ENCODE peak calls at places on chromosomes 2 and 18, in four cellular contexts. I, S, N and T are unnamed samples.
A peak's percentile ranks its signal among the peaks of the same experiment; 100 is the strongest.

GRCh38 chr2:8684885-8685696 is 3.2 kb downstream of the ID2 start:
- DNase-seq in I (peak; percentile 59), S (no peak), N (peak; percentile 63), T (no peak)

GRCh38 chr18:61741881-61742280 is 150.9 kb downstream of the RNF152 start:
- DNase-seq in I (no peak), S (no peak), N (no peak), T (no peak)

GRCh38 chr2:59885536-59885935 is 667.9 kb downstream of the BCL11A start:
- DNase-seq in I (no peak), S (no peak), N (no peak), T (no peak)

GRCh38 chr2:19580830-19581229 is 222.4 kb upstream of the OSR1 start:
- DNase-seq in I (peak; percentile 68), S (no peak), N (no peak), T (no peak)

GRCh38 chr2:181536730-181537129 is 79.5 kb downstream of the ITGA4 start:
- DNase-seq in I (no peak), S (peak; percentile 39), N (no peak), T (no peak)

GRCh38 chr2:43224571-43225092 is 1.8 kb downstream of the ZFP36L2 start:
- DNase-seq in I (no peak), S (peak; percentile 61), N (peak; percentile 70), T (no peak)

GRCh38 chr2:54673501-54673998 is 49.9 kb upstream of the EML6 start:
- DNase-seq in I (no peak), S (no peak), N (no peak), T (no peak)

GRCh38 chr18:51862311-51862710 is 477.7 kb upstream of the DCC start:
- DNase-seq in I (no peak), S (no peak), N (no peak), T (no peak)

GRCh38 chr18:48743046-48743445 is 204.2 kb downstream of the CTIF start:
- DNase-seq in I (no peak), S (peak; percentile 87), N (no peak), T (no peak)

GRCh38 chr2:201794261-201794660 is 12.1 kb upstream of the CDK15 start:
- DNase-seq in I (no peak), S (no peak), N (no peak), T (no peak)

GRCh38 chr2:13034861-13035260 is 318.1 kb downstream of the TRIB2 start:
- DNase-seq in I (no peak), S (no peak), N (no peak), T (no peak)
- TF ChIP-seq PBX3 in I (no peak), S (no peak), N (no peak), T (no peak)

GRCh38 chr2:223894009-223894408 is 51.1 kb downstream of the WDFY1 start:
- DNase-seq in I (no peak), S (no peak), N (no peak), T (no peak)

GRCh38 chr2:223887127-223887526 is 49.7 kb upstream of the AP1S3 start:
- DNase-seq in I (peak; percentile 54), S (no peak), N (no peak), T (no peak)

GRCh38 chr2:223888251-223888650 is 50.9 kb upstream of the AP1S3 start:
- DNase-seq in I (no peak), S (no peak), N (no peak), T (no peak)

GRCh38 chr2:223884399-223884798 is 47.0 kb upstream of the AP1S3 start:
- DNase-seq in I (no peak), S (no peak), N (no peak), T (peak; percentile 47)

GRCh38 chr2:223889133-223889769 is 51.9 kb upstream of the AP1S3 start:
- DNase-seq in I (no peak), S (no peak), N (no peak), T (no peak)
- TF ChIP-seq PBX3 in I (no peak), S (no peak), N (no peak), T (no peak)

GRCh38 chr2:81895620-81896245 is 1591.2 kb upstream of the LRRTM1 start:
- DNase-seq in I (no peak), S (no peak), N (no peak), T (no peak)

DNA sequence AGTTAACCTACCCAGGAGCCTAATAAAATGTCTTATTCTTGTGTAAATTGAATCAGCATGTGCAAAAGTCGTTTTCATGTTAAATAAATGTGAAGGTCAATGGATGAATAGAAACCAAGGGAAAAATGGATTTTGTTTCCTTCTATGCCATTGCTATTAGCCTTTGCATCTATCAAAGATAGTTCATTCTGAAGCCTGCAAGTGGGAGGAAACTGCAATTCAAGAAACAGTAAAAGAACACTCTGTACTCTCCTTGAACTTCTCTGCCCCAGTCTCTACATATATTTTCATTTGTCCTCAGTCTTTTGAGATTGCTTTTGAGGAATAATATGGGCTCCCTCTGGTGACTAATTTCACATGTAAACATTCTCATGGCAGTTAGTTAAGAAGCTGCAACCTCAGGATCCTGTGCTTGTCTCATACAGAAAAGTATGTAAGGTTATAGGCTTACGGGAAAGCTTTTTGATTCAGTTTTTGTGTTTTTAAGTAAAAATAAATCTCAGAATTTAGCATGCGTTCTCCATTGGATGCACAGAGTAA is 1590.0 kb upstream of the LRRTM1 start:
- DNase-seq in I (no peak), S (no peak), N (no peak), T (no peak)
- TF ChIP-seq PBX3 in I (no peak), S (no peak), N (no peak), T (no peak)

DNA sequence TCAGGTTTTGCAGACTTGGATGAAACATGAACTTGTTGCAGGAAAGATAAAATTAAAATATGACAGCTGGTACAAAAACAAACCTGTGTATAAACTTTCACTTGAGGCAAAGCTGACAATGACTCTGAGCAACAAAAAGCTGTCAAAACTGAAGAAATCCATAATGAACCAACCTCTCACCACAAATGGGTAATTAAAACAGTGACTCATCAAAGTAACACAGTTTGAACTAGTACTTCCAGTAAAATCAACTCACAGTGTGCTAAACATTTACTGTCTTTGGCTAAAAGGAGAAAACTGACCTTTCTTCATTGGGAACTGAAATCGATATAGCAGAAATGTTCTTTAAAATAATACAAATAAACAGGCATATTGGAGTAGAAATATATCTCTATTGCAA is 209.7 kb downstream of the WDPCP start:
- DNase-seq in I (no peak), S (no peak), N (no peak), T (no peak)
- TF ChIP-seq PBX3 in I (no peak), S (no peak), N (no peak), T (no peak)

DNA sequence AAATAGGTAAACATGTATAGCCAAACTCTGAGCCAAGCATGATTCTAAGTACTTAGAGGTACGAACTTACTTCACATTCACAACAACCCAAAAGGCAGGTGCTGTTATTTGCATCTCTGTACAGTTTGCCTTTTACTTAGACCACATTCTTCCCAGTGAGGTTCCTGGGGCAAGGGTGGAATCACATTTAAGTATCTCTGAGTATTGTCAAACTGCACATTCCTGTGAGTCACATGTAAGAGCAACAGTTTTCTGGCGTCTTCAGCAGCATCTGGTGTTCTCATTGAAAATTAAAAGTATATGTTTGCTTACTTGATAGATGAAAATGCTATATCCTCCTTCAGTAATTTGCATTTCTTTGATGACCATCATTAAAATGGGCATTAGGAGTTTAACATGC is 119.1 kb downstream of the UXS1 start:
- DNase-seq in I (no peak), S (no peak), N (no peak), T (no peak)
- TF ChIP-seq PBX3 in I (no peak), S (no peak), N (no peak), T (no peak)

DNA sequence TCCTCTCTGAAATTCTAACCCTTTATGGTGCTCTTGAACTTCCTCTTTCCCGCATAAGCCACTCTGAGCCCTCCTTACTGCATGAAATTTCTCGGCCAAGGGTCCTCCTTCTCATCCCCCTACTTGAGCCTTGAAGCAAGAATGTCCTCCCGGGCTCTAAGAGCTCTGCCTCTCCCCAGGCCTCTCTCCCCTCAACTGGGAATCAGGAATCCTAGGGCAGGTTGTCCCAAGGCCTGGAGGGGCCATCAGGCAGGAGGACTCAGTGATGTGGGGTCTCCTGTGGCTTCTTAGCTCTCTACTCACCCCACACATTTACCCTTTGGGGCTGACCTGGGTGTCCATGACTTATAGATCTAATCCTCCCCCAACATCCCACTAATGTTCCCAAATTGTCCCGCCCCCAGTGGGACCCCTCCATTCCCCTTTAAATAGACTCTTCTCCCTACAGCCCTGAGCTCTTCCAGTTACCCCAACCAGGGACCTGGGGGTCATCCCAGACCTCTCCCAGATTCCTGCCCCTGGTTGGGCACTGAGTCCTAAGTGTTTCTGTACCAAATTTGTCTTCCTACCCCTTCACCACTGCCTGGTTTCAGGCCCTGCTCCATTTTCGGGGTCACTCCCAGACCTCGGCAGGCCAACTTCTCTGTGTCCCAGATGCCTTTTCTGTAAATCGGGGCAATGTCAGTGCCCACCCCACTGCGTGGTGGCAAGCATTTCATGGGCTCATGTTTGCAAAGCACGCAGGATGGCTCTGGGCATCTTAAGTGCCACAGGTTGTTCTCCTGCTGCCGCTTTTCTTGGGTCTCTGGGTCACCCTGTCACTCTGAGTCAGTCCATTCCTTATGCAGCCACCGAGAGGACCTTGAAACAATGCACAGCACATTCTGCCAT is 171.2 kb downstream of the ASB1 start:
- DNase-seq in I (no peak), S (no peak), N (no peak), T (no peak)
- TF ChIP-seq PBX3 in I (no peak), S (no peak), N (no peak), T (no peak)

DNA sequence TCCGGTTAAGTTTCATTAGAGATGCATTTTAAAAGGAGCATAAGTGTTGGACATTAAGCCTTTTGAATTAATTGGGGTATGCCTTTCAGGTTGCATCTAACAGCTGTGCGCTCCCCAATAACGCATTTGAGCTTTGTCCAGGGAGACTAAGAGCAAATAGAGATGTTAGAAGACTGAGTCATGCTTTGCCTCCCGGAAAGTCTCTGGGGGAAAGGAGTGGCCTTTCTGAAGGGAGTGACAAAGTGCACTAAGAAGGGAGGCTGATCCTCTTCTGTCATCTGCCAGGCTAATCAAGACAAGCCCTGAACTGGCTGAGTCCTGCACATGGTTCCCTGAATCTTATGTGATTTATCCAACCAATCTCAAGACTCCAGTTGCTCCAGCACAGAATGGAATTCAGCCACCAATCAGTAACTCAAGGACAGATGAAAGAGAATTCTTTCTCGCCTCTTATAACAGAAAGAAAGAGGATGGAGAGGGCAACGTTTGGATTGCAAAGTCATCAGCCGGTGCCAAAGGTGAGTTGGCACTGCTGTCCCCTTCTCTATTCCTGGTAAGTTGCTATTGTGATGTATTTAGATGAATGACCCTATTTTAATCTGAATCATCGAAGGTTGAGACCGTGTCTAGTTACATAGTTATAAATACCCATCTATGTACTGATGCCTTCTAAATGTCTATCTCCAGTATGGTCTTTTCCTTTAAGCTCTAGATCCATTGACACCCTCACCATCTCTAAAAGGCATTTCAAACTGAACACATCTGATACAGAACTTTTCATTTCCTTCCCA is 12.1 kb downstream of the TTL start:
- DNase-seq in I (peak; percentile 29), S (no peak), N (peak; percentile 75), T (no peak)
- TF ChIP-seq PBX3 in I (no peak), S (peak; percentile 76), N (no peak), T (no peak)

GRCh38 chr2:145186303-145186702 is 666.4 kb upstream of the ZEB2 start:
- DNase-seq in I (no peak), S (no peak), N (peak; percentile 18), T (no peak)
- TF ChIP-seq PBX3 in I (no peak), S (no peak), N (no peak), T (no peak)